ENCODE peak calls at places on chromosome 6, in four cellular contexts. One of them, this sample, is unnamed.

GRCh38 chr6:155170519-155170918 is 93.3 kb upstream of the CLDN20 start:
- DNase-seq in SK-MEL-5: no peak
- DNase-seq in cardiac fibroblast: no peak
- DNase-seq in CD4-positive, alpha-beta memory T cell: no peak
- DNase-seq in this sample: no peak

GRCh38 chr6:97113170-97113569 is 169.8 kb downstream of the MMS22L start:
- DNase-seq in SK-MEL-5: no peak
- DNase-seq in cardiac fibroblast: no peak
- DNase-seq in CD4-positive, alpha-beta memory T cell: no peak
- DNase-seq in this sample: no peak

GRCh38 chr6:126033696-126034095 is 47.4 kb downstream of the TRMT11 start:
- DNase-seq in SK-MEL-5: peak; percentile 81
- DNase-seq in cardiac fibroblast: peak; percentile 94
- DNase-seq in CD4-positive, alpha-beta memory T cell: no peak
- DNase-seq in this sample: no peak

GRCh38 chr6:34170341-34170740 is 24.5 kb upstream of the GRM4 start:
- DNase-seq in SK-MEL-5: peak; percentile 11
- DNase-seq in cardiac fibroblast: peak; percentile 11
- DNase-seq in CD4-positive, alpha-beta memory T cell: no peak
- DNase-seq in this sample: no peak

GRCh38 chr6:160132297-160132637 is 10.7 kb downstream of the SLC22A1 start:
- DNase-seq in SK-MEL-5: no peak
- DNase-seq in cardiac fibroblast: no peak
- DNase-seq in CD4-positive, alpha-beta memory T cell: no peak
- DNase-seq in this sample: no peak

GRCh38 chr6:2977799-2978558 is 6.6 kb upstream of the SERPINB6 start:
- DNase-seq in SK-MEL-5: no peak
- DNase-seq in cardiac fibroblast: no peak
- DNase-seq in CD4-positive, alpha-beta memory T cell: no peak
- DNase-seq in this sample: no peak

GRCh38 chr6:52693777-52694176 is 22.9 kb downstream of the TMEM14A start:
- DNase-seq in SK-MEL-5: no peak
- DNase-seq in cardiac fibroblast: no peak
- DNase-seq in CD4-positive, alpha-beta memory T cell: no peak
- DNase-seq in this sample: no peak

GRCh38 chr6:139777202-139777970 is 402.9 kb upstream of the CITED2 start:
- DNase-seq in SK-MEL-5: no peak
- DNase-seq in cardiac fibroblast: no peak
- DNase-seq in CD4-positive, alpha-beta memory T cell: no peak
- DNase-seq in this sample: no peak

GRCh38 chr6:144415835-144416237 is 130.7 kb downstream of the UTRN start:
- DNase-seq in SK-MEL-5: no peak
- DNase-seq in cardiac fibroblast: peak; percentile 63
- DNase-seq in CD4-positive, alpha-beta memory T cell: no peak
- DNase-seq in this sample: no peak

GRCh38 chr6:138162104-138162946 is 586 bp downstream of the ARFGEF3 start:
- DNase-seq in SK-MEL-5: no peak
- DNase-seq in cardiac fibroblast: no peak
- DNase-seq in CD4-positive, alpha-beta memory T cell: no peak
- DNase-seq in this sample: no peak

GRCh38 chr6:155085582-155086253 is 90.6 kb downstream of the TIAM2 start:
- DNase-seq in SK-MEL-5: peak; percentile 37
- DNase-seq in cardiac fibroblast: no peak
- DNase-seq in CD4-positive, alpha-beta memory T cell: no peak
- DNase-seq in this sample: no peak

GRCh38 chr6:12136905-12137304 is 124.8 kb downstream of the HIVEP1 start:
- DNase-seq in SK-MEL-5: no peak
- DNase-seq in cardiac fibroblast: no peak
- DNase-seq in CD4-positive, alpha-beta memory T cell: no peak
- DNase-seq in this sample: no peak

GRCh38 chr6:66796987-66797386 is 1090.0 kb upstream of the EYS start:
- DNase-seq in SK-MEL-5: no peak
- DNase-seq in cardiac fibroblast: no peak
- DNase-seq in CD4-positive, alpha-beta memory T cell: no peak
- DNase-seq in this sample: no peak

GRCh38 chr6:129454482-129454881 is 255.5 kb downstream of the ARHGAP18 start:
- DNase-seq in SK-MEL-5: no peak
- DNase-seq in cardiac fibroblast: no peak
- DNase-seq in CD4-positive, alpha-beta memory T cell: no peak
- DNase-seq in this sample: no peak

GRCh38 chr6:55913213-55914195 is 38.1 kb upstream of the BMP5 start:
- DNase-seq in SK-MEL-5: no peak
- DNase-seq in cardiac fibroblast: no peak
- DNase-seq in CD4-positive, alpha-beta memory T cell: no peak
- DNase-seq in this sample: no peak

GRCh38 chr6:46637145-46637544 is 15.5 kb downstream of the CYP39A1 start:
- DNase-seq in SK-MEL-5: no peak
- DNase-seq in cardiac fibroblast: peak; percentile 40
- DNase-seq in CD4-positive, alpha-beta memory T cell: no peak
- DNase-seq in this sample: no peak

GRCh38 chr6:24551139-24551538 is 56.4 kb downstream of the ALDH5A1 start:
- DNase-seq in SK-MEL-5: no peak
- DNase-seq in cardiac fibroblast: no peak
- DNase-seq in CD4-positive, alpha-beta memory T cell: no peak
- DNase-seq in this sample: no peak

GRCh38 chr6:30156262-30156599 is 4.8 kb downstream of the TRIM10 start:
- DNase-seq in SK-MEL-5: no peak
- DNase-seq in cardiac fibroblast: peak; percentile 72
- DNase-seq in CD4-positive, alpha-beta memory T cell: no peak
- DNase-seq in this sample: no peak

GRCh38 chr6:44133003-44133931 is 5.9 kb downstream of the TMEM63B start:
- DNase-seq in SK-MEL-5: peak; percentile 76
- DNase-seq in cardiac fibroblast: peak; percentile 67
- DNase-seq in CD4-positive, alpha-beta memory T cell: no peak
- DNase-seq in this sample: no peak

GRCh38 chr6:134676307-134677281 is 273.3 kb downstream of the ALDH8A1 start:
- DNase-seq in SK-MEL-5: no peak
- DNase-seq in cardiac fibroblast: peak; percentile 57
- DNase-seq in CD4-positive, alpha-beta memory T cell: no peak
- DNase-seq in this sample: no peak

GRCh38 chr6:15363523-15364400 is 117.9 kb downstream of the JARID2 start:
- DNase-seq in SK-MEL-5: peak; percentile 47
- DNase-seq in cardiac fibroblast: no peak
- DNase-seq in CD4-positive, alpha-beta memory T cell: no peak
- DNase-seq in this sample: no peak

GRCh38 chr6:31210119-31210518 is 39.6 kb upstream of the POU5F1 start:
- DNase-seq in SK-MEL-5: no peak
- DNase-seq in cardiac fibroblast: no peak
- DNase-seq in CD4-positive, alpha-beta memory T cell: no peak
- DNase-seq in this sample: no peak

GRCh38 chr6:1596088-1596852 is 13.4 kb upstream of the FOXC1 start:
- DNase-seq in SK-MEL-5: peak; percentile 70
- DNase-seq in cardiac fibroblast: peak; percentile 62
- DNase-seq in CD4-positive, alpha-beta memory T cell: no peak
- DNase-seq in this sample: peak; percentile 51

GRCh38 chr6:37784585-37784967 is 35.0 kb upstream of the ZFAND3 start:
- DNase-seq in SK-MEL-5: no peak
- DNase-seq in cardiac fibroblast: no peak
- DNase-seq in CD4-positive, alpha-beta memory T cell: no peak
- DNase-seq in this sample: no peak

GRCh38 chr6:20939161-20939775 is 405.0 kb downstream of the CDKAL1 start:
- DNase-seq in SK-MEL-5: no peak
- DNase-seq in cardiac fibroblast: no peak
- DNase-seq in CD4-positive, alpha-beta memory T cell: no peak
- DNase-seq in this sample: no peak

GRCh38 chr6:64014581-64014980 is 379.0 kb downstream of the PHF3 start:
- DNase-seq in SK-MEL-5: no peak
- DNase-seq in cardiac fibroblast: no peak
- DNase-seq in CD4-positive, alpha-beta memory T cell: no peak
- DNase-seq in this sample: no peak

GRCh38 chr6:79234150-79235022 is at the start of gene HMGN3:
- DNase-seq in SK-MEL-5: peak; percentile 94
- DNase-seq in cardiac fibroblast: peak; percentile 96
- DNase-seq in CD4-positive, alpha-beta memory T cell: peak; percentile 92
- DNase-seq in this sample: peak; percentile 90

GRCh38 chr6:93677297-93677965 is 258.1 kb upstream of the EPHA7 start:
- DNase-seq in SK-MEL-5: no peak
- DNase-seq in cardiac fibroblast: peak; percentile 6
- DNase-seq in CD4-positive, alpha-beta memory T cell: no peak
- DNase-seq in this sample: no peak

GRCh38 chr6:41917528-41917927 is 3.4 kb downstream of the MED20 start:
- DNase-seq in SK-MEL-5: no peak
- DNase-seq in cardiac fibroblast: peak; percentile 90
- DNase-seq in CD4-positive, alpha-beta memory T cell: no peak
- DNase-seq in this sample: no peak

GRCh38 chr6:12803486-12803885 is 86.9 kb downstream of the PHACTR1 start:
- DNase-seq in SK-MEL-5: no peak
- DNase-seq in cardiac fibroblast: no peak
- DNase-seq in CD4-positive, alpha-beta memory T cell: no peak
- DNase-seq in this sample: no peak

GRCh38 chr6:24692003-24692402 is 25.1 kb downstream of the ACOT13 start:
- DNase-seq in SK-MEL-5: no peak
- DNase-seq in cardiac fibroblast: peak; percentile 28
- DNase-seq in CD4-positive, alpha-beta memory T cell: no peak
- DNase-seq in this sample: no peak

GRCh38 chr6:152605342-152605741 is 31.8 kb downstream of the SYNE1 start:
- DNase-seq in SK-MEL-5: no peak
- DNase-seq in cardiac fibroblast: peak; percentile 15
- DNase-seq in CD4-positive, alpha-beta memory T cell: no peak
- DNase-seq in this sample: no peak

GRCh38 chr6:34161857-34162515 is 16.1 kb upstream of the GRM4 start:
- DNase-seq in SK-MEL-5: no peak
- DNase-seq in cardiac fibroblast: no peak
- DNase-seq in CD4-positive, alpha-beta memory T cell: no peak
- DNase-seq in this sample: no peak

GRCh38 chr6:90180526-90180925 is 116.1 kb downstream of the BACH2 start:
- DNase-seq in SK-MEL-5: no peak
- DNase-seq in cardiac fibroblast: no peak
- DNase-seq in CD4-positive, alpha-beta memory T cell: no peak
- DNase-seq in this sample: no peak